ENCODE peak calls at places on chromosome 18, in four cellular contexts. J, T, S and B are unnamed samples.
A peak's percentile ranks its signal among the peaks of the same experiment; 100 is the strongest.

GRCh38 chr18:59551902-59552635 is 145.2 kb downstream of the CCBE1 start:
- DNase-seq in J (no peak), T (no peak), S (no peak), B (no peak)

GRCh38 chr18:48138660-48139426 is 208.4 kb upstream of the SMAD2 start:
- DNase-seq in J (no peak), T (no peak), S (no peak), B (no peak)

GRCh38 chr18:28365406-28365805 is 188.5 kb upstream of the CDH2 start:
- DNase-seq in J (no peak), T (peak; percentile 64), S (no peak), B (no peak)

GRCh38 chr18:58996131-58996632 is 131.5 kb downstream of the ZNF532 start:
- DNase-seq in J (no peak), T (peak; percentile 85), S (no peak), B (no peak)

GRCh38 chr18:74381621-74382350 is 66.1 kb downstream of the C18orf63 start:
- DNase-seq in J (no peak), T (no peak), S (no peak), B (no peak)

GRCh38 chr18:77057043-77057442 is 75.5 kb downstream of the MBP start:
- DNase-seq in J (no peak), T (peak; percentile 62), S (no peak), B (no peak)

GRCh38 chr18:36179562-36180334 is 7.5 kb upstream of the MOCOS start:
- DNase-seq in J (no peak), T (peak; percentile 98), S (no peak), B (no peak)

GRCh38 chr18:53457068-53457467 is 767.4 kb downstream of the MBD2 start:
- DNase-seq in J (no peak), T (peak; percentile 7), S (no peak), B (no peak)

GRCh38 chr18:56606623-56607022 is 31.8 kb downstream of the TXNL1 start:
- DNase-seq in J (no peak), T (no peak), S (no peak), B (no peak)

GRCh38 chr18:80143876-80144275 is 34.8 kb downstream of the ADNP2 start:
- DNase-seq in J (no peak), T (peak; percentile 48), S (no peak), B (no peak)

GRCh38 chr18:61334491-61334850 is 1.2 kb downstream of the CDH20 start:
- DNase-seq in J (peak; percentile 64), T (no peak), S (peak; percentile 67), B (peak; percentile 75)

GRCh38 chr18:79529991-79530390 is 134.3 kb downstream of the NFATC1 start:
- DNase-seq in J (no peak), T (no peak), S (no peak), B (no peak)

GRCh38 chr18:24273596-24273995 is 124.0 kb downstream of the OSBPL1A start:
- DNase-seq in J (no peak), T (no peak), S (no peak), B (no peak)

GRCh38 chr18:6575908-6576307 is 153.6 kb upstream of the ARHGAP28 start:
- DNase-seq in J (no peak), T (no peak), S (no peak), B (no peak)

GRCh38 chr18:55988537-55988936 is 400.5 kb upstream of the TCF4 start:
- DNase-seq in J (no peak), T (peak; percentile 30), S (no peak), B (no peak)

GRCh38 chr18:14917311-14917710 is 169.3 kb downstream of the ANKRD30B start:
- DNase-seq in J (no peak), T (no peak), S (no peak), B (no peak)

GRCh38 chr18:21134895-21135294 is 23.3 kb upstream of the ROCK1 start:
- DNase-seq in J (no peak), T (peak; percentile 49), S (no peak), B (no peak)

GRCh38 chr18:59501876-59502221 is 142.8 kb upstream of the LMAN1 start:
- DNase-seq in J (peak; percentile 17), T (peak; percentile 33), S (no peak), B (no peak)

GRCh38 chr18:11065061-11065460 is 84.3 kb downstream of the PIEZO2 start:
- DNase-seq in J (no peak), T (no peak), S (no peak), B (no peak)

GRCh38 chr18:11500153-11501122 is 109.0 kb upstream of the SLC35G4 start:
- DNase-seq in J (no peak), T (peak; percentile 98), S (no peak), B (no peak)

GRCh38 chr18:3323900-3324299 is 62.0 kb downstream of the MYL12B start:
- DNase-seq in J (no peak), T (peak; percentile 50), S (no peak), B (no peak)

GRCh38 chr18:5900249-5900648 is 4.9 kb upstream of the TMEM200C start:
- DNase-seq in J (no peak), T (no peak), S (no peak), B (no peak)

GRCh38 chr18:14978191-14978590 is 230.2 kb downstream of the ANKRD30B start:
- DNase-seq in J (no peak), T (no peak), S (no peak), B (no peak)

GRCh38 chr18:36095936-36096519 is 28.7 kb upstream of the RPRD1A start:
- DNase-seq in J (no peak), T (peak; percentile 90), S (no peak), B (no peak)

GRCh38 chr18:58449366-58449935 is 179.4 kb downstream of the ALPK2 start:
- DNase-seq in J (no peak), T (no peak), S (no peak), B (no peak)

GRCh38 chr18:41745166-41746049 is 209.6 kb upstream of the PIK3C3 start:
- DNase-seq in J (peak; percentile 24), T (peak; percentile 73), S (peak; percentile 11), B (no peak)

GRCh38 chr18:2978626-2979025 is 34.3 kb downstream of the LPIN2 start:
- DNase-seq in J (peak; percentile 37), T (peak; percentile 91), S (no peak), B (no peak)

GRCh38 chr18:39780774-39781173 is 2174.3 kb upstream of the PIK3C3 start:
- DNase-seq in J (no peak), T (no peak), S (no peak), B (no peak)

GRCh38 chr18:34696681-34697080 is 13.4 kb upstream of the DTNA start:
- DNase-seq in J (no peak), T (no peak), S (no peak), B (no peak)

GRCh38 chr18:61703508-61703907 is 189.3 kb downstream of the RNF152 start:
- DNase-seq in J (no peak), T (peak; percentile 90), S (no peak), B (no peak)

GRCh38 chr18:40904295-40904694 is 1050.7 kb upstream of the PIK3C3 start:
- DNase-seq in J (no peak), T (no peak), S (no peak), B (no peak)